ENCODE peak calls at places on chromosomes 6 and 20, in seven cellular contexts. R is brain microvascular endothelial cell; L is cardiac fibroblast; B is fibroblast of the aortic adventitia; N is GM12865; F is CD8-positive, alpha-beta T cell; I is stomach. C is an unnamed sample.

GRCh38 chr6:43804550-43805223 is 34.7 kb downstream of the VEGFA start:
- DNase-seq in R (no peak), L (no peak), B (no peak), N (no peak), F (no peak), I (peak; percentile 85), C (no peak)

GRCh38 chr20:11432407-11432806 is 485.3 kb upstream of the BTBD3 start:
- DNase-seq in R (peak; percentile 96), L (peak; percentile 95), B (peak; percentile 58), N (no peak), F (no peak), I (no peak), C (no peak)

GRCh38 chr6:75376347-75377024 is 91.9 kb upstream of the TMEM30A start:
- DNase-seq in R (peak; percentile 62), L (peak; percentile 59), B (peak; percentile 40), N (no peak), F (no peak), I (no peak), C (no peak)

GRCh38 chr6:107697682-107698081 is 126.4 kb downstream of the SCML4 start:
- DNase-seq in R (no peak), L (peak; percentile 71), B (peak; percentile 62), N (no peak), F (no peak), I (no peak), C (no peak)

GRCh38 chr6:154938245-154938583 is 56.9 kb upstream of the TIAM2 start:
- DNase-seq in R (no peak), L (no peak), B (no peak), N (no peak), F (no peak), I (peak; percentile 90), C (no peak)

GRCh38 chr6:40583694-40584093 is 3.5 kb downstream of the LRFN2 start:
- DNase-seq in R (no peak), L (no peak), B (no peak), N (no peak), F (no peak), I (no peak), C (no peak)

GRCh38 chr6:145112711-145113148 is 622.6 kb downstream of the EPM2A start:
- DNase-seq in R (peak; percentile 1), L (peak; percentile 3), B (no peak), N (no peak), F (no peak), I (no peak), C (no peak)

GRCh38 chr6:122726649-122727048 is 52.9 kb upstream of the FABP7 start:
- DNase-seq in R (peak; percentile 18), L (peak; percentile 48), B (peak; percentile 46), N (no peak), F (no peak), I (no peak), C (no peak)

GRCh38 chr20:33739493-33739892 is 7.7 kb downstream of the ZNF341 start:
- DNase-seq in R (no peak), L (no peak), B (no peak), N (no peak), F (no peak), I (no peak), C (no peak)

GRCh38 chr6:85865665-85866372 is 223.1 kb upstream of the SYNCRIP start:
- DNase-seq in R (peak; percentile 66), L (peak; percentile 86), B (peak; percentile 79), N (peak; percentile 37), F (no peak), I (no peak), C (no peak)

GRCh38 chr6:116990679-116991078 is 113.6 kb downstream of the RFX6 start:
- DNase-seq in R (no peak), L (no peak), B (no peak), N (no peak), F (no peak), I (no peak), C (no peak)

GRCh38 chr6:109165392-109165964 is 70.2 kb downstream of the CEP57L1 start:
- DNase-seq in R (peak; percentile 47), L (peak; percentile 78), B (peak; percentile 83), N (no peak), F (no peak), I (no peak), C (no peak)

GRCh38 chr6:148509152-148509571 is 166.5 kb downstream of the SASH1 start:
- DNase-seq in R (no peak), L (peak; percentile 77), B (peak; percentile 76), N (no peak), F (no peak), I (no peak), C (no peak)

GRCh38 chr6:2578729-2579128 is 172.0 kb downstream of the MYLK4 start:
- DNase-seq in R (no peak), L (peak; percentile 60), B (peak; percentile 49), N (no peak), F (no peak), I (no peak), C (no peak)

GRCh38 chr6:158599635-158600034 is 39.7 kb downstream of the TMEM181 start:
- DNase-seq in R (no peak), L (no peak), B (no peak), N (no peak), F (no peak), I (no peak), C (no peak)

GRCh38 chr20:12053348-12053747 is 135.7 kb downstream of the BTBD3 start:
- DNase-seq in R (peak; percentile 71), L (peak; percentile 90), B (peak; percentile 77), N (no peak), F (no peak), I (no peak), C (no peak)

GRCh38 chr6:142207265-142207877 is 60.3 kb downstream of the VTA1 start:
- DNase-seq in R (peak; percentile 48), L (peak; percentile 82), B (peak; percentile 76), N (peak; percentile 22), F (peak; percentile 24), I (peak; percentile 60), C (no peak)

GRCh38 chr6:12709116-12709515 is 7.5 kb upstream of the PHACTR1 start:
- DNase-seq in R (peak; percentile 43), L (peak; percentile 17), B (no peak), N (no peak), F (no peak), I (no peak), C (no peak)

GRCh38 chr6:113464959-113465358 is 392.2 kb upstream of the MARCKS start:
- DNase-seq in R (peak; percentile 72), L (peak; percentile 89), B (peak; percentile 74), N (no peak), F (no peak), I (no peak), C (no peak)

GRCh38 chr6:138227316-138227781 is 9.1 kb upstream of the PBOV1 start:
- DNase-seq in R (no peak), L (no peak), B (no peak), N (no peak), F (no peak), I (peak; percentile 68), C (no peak)

GRCh38 chr20:18443841-18444240 is 23.0 kb downstream of the DZANK1 start:
- DNase-seq in R (no peak), L (peak; percentile 9), B (peak; percentile 33), N (no peak), F (no peak), I (no peak), C (no peak)

GRCh38 chr20:63572788-63573738 is 976 bp downstream of the HELZ2 start:
- DNase-seq in R (no peak), L (no peak), B (no peak), N (no peak), F (no peak), I (no peak), C (no peak)
- TF ChIP-seq CTCF in R (peak; percentile 42), L (peak; percentile 13), B (no peak), N (peak; percentile 10), F (no peak), I (no peak), C (peak; percentile 43)

DNA sequence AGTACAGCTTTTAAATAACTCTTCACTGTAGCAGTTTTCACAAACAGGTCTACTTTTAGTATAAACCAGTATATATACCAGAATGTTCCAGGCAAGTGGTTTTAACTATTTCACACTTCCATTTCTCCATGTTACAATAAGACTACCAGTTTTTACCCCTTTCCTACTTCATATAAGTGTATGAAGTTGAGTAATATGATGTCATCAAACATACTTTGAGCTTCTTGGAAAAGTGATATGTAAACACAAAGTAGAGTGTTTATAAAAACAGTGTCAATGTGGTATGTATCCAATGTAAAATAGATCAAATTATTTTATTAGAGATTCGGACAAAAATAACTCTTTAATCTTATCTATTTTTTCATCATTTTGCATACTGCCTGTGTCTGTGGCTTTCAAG is 2.5 kb upstream of the PAQR8 start:
- DNase-seq in R (no peak), L (no peak), B (no peak), N (no peak), F (no peak), I (no peak), C (no peak)
- TF ChIP-seq CTCF in R (no peak), L (no peak), B (no peak), N (no peak), F (no peak), I (no peak), C (no peak)

GRCh38 chr6:136209496-136209895 is 40.6 kb downstream of the MTFR2 start:
- DNase-seq in R (no peak), L (peak; percentile 8), B (no peak), N (no peak), F (no peak), I (no peak), C (no peak)

GRCh38 chr6:136213853-136214252 is 36.3 kb downstream of the MTFR2 start:
- DNase-seq in R (no peak), L (no peak), B (no peak), N (no peak), F (no peak), I (no peak), C (no peak)

GRCh38 chr6:136212616-136213396 is 37.3 kb downstream of the MTFR2 start:
- DNase-seq in R (no peak), L (no peak), B (no peak), N (no peak), F (no peak), I (no peak), C (no peak)

GRCh38 chr6:136210450-136211165 is 39.5 kb downstream of the MTFR2 start:
- DNase-seq in R (peak; percentile 2), L (no peak), B (no peak), N (no peak), F (no peak), I (no peak), C (no peak)

DNA sequence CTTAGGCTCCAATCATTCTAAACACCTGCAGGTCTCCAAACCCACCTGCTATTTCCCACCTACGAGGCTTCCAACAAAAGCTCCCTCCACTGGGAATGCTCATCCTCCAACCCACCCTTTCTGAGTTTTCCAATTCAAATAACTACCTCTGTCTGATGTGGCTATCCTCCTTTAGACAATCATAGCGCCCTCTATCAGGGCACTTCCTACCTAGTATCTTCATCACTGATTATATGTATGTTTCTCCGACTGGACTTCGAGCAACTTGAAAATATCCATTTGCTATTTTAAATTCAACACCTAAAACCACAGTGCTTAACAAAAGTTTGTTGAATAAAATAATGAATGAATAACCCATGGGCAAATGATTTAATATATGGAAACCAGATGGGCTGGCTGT is 41.3 kb downstream of the MTFR2 start:
- DNase-seq in R (no peak), L (no peak), B (no peak), N (no peak), F (no peak), I (no peak), C (no peak)
- TF ChIP-seq CTCF in R (no peak), L (no peak), B (no peak), N (no peak), F (no peak), I (no peak), C (no peak)

DNA sequence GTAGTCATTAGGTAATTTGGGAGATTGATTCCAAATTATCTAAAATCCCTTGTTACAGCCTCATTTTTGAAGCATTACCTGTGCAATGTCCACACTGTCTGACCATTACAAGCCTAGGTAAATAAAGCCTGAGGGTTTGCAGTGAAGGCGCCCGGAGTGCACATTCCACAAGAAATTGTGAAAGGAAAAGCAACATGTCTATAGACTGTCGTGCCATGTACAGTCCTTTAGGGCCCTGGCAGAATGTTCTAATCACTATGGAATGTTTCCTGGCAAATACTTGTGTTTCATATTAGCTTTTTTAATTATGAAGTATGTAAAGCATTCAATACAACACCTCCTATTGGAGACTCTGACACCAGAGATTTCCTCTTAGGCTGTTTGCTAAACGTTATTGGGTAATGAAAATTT is 28.9 kb downstream of the PREP start:
- DNase-seq in R (peak; percentile 59), L (peak; percentile 77), B (peak; percentile 50), N (no peak), F (no peak), I (peak; percentile 40), C (no peak)
- TF ChIP-seq CTCF in R (no peak), L (no peak), B (no peak), N (no peak), F (no peak), I (no peak), C (peak; percentile 51)

C was measured in chondrocyte.